ENCODE peak calls at places on chromosomes 12 and 14, in six cellular contexts. One of them, this sample, is unnamed.

GRCh38 chr12:62772556-62772955 is 162.4 kb downstream of the PPM1H start:
- DNase-seq in fibroblast of pulmonary artery: no peak
- DNase-seq in activated CD4-positive, CD25-positive, alpha-beta regulatory T cell: no peak
- DNase-seq in activated CD4-positive, alpha-beta T cell treated with anti-CD3 and anti-CD28 coated beads for 24 hours: no peak
- DNase-seq in fibroblast of villous mesenchyme: peak
- DNase-seq in NCI-H1105: no peak
- DNase-seq in this sample: no peak

GRCh38 chr12:108268397-108268796 is 70.7 kb downstream of the CMKLR1 start:
- DNase-seq in activated CD4-positive, CD25-positive, alpha-beta regulatory T cell: no peak
- DNase-seq in activated CD4-positive, alpha-beta T cell treated with anti-CD3 and anti-CD28 coated beads for 24 hours: no peak
- DNase-seq in fibroblast of villous mesenchyme: no peak
- DNase-seq in NCI-H1105: no peak
- DNase-seq in fibroblast of pulmonary artery: no peak
- DNase-seq in this sample: no peak

GRCh38 chr14:78197088-78197487 is 26.9 kb downstream of the NRXN3 start:
- DNase-seq in fibroblast of villous mesenchyme: no peak
- DNase-seq in activated CD4-positive, CD25-positive, alpha-beta regulatory T cell: no peak
- DNase-seq in fibroblast of pulmonary artery: no peak
- DNase-seq in NCI-H1105: peak
- DNase-seq in activated CD4-positive, alpha-beta T cell treated with anti-CD3 and anti-CD28 coated beads for 24 hours: no peak
- DNase-seq in this sample: no peak

GRCh38 chr14:101175731-101176534 is 272.4 kb upstream of the RTL1 start:
- DNase-seq in activated CD4-positive, alpha-beta T cell treated with anti-CD3 and anti-CD28 coated beads for 24 hours: no peak
- DNase-seq in activated CD4-positive, CD25-positive, alpha-beta regulatory T cell: no peak
- DNase-seq in NCI-H1105: no peak
- DNase-seq in fibroblast of villous mesenchyme: no peak
- DNase-seq in fibroblast of pulmonary artery: no peak
- DNase-seq in this sample: no peak

GRCh38 chr12:79522237-79522636 is 168.5 kb downstream of the PAWR start:
- DNase-seq in fibroblast of villous mesenchyme: no peak
- DNase-seq in activated CD4-positive, CD25-positive, alpha-beta regulatory T cell: no peak
- DNase-seq in activated CD4-positive, alpha-beta T cell treated with anti-CD3 and anti-CD28 coated beads for 24 hours: no peak
- DNase-seq in fibroblast of pulmonary artery: no peak
- DNase-seq in NCI-H1105: no peak
- DNase-seq in this sample: no peak

GRCh38 chr14:36204674-36205073 is 28.2 kb upstream of the PTCSC3 start:
- DNase-seq in fibroblast of pulmonary artery: no peak
- DNase-seq in activated CD4-positive, alpha-beta T cell treated with anti-CD3 and anti-CD28 coated beads for 24 hours: no peak
- DNase-seq in activated CD4-positive, CD25-positive, alpha-beta regulatory T cell: no peak
- DNase-seq in fibroblast of villous mesenchyme: no peak
- DNase-seq in NCI-H1105: no peak
- DNase-seq in this sample: no peak

GRCh38 chr14:72663956-72664650 is 229.8 kb downstream of the DPF3 start:
- DNase-seq in NCI-H1105: no peak
- DNase-seq in fibroblast of pulmonary artery: peak
- DNase-seq in activated CD4-positive, CD25-positive, alpha-beta regulatory T cell: no peak
- DNase-seq in fibroblast of villous mesenchyme: peak
- DNase-seq in activated CD4-positive, alpha-beta T cell treated with anti-CD3 and anti-CD28 coated beads for 24 hours: no peak
- DNase-seq in this sample: no peak

GRCh38 chr12:79298511-79298910 is 392.3 kb downstream of the PAWR start:
- DNase-seq in NCI-H1105: peak
- DNase-seq in activated CD4-positive, alpha-beta T cell treated with anti-CD3 and anti-CD28 coated beads for 24 hours: no peak
- DNase-seq in activated CD4-positive, CD25-positive, alpha-beta regulatory T cell: no peak
- DNase-seq in fibroblast of villous mesenchyme: no peak
- DNase-seq in fibroblast of pulmonary artery: peak
- DNase-seq in this sample: no peak

GRCh38 chr12:88501976-88502938 is 78.0 kb downstream of the KITLG start:
- DNase-seq in NCI-H1105: no peak
- DNase-seq in fibroblast of pulmonary artery: peak
- DNase-seq in activated CD4-positive, CD25-positive, alpha-beta regulatory T cell: no peak
- DNase-seq in activated CD4-positive, alpha-beta T cell treated with anti-CD3 and anti-CD28 coated beads for 24 hours: no peak
- DNase-seq in fibroblast of villous mesenchyme: peak
- DNase-seq in this sample: no peak

GRCh38 chr12:6735448-6736191 is 11.8 kb downstream of the COPS7A start:
- DNase-seq in fibroblast of villous mesenchyme: peak
- DNase-seq in activated CD4-positive, CD25-positive, alpha-beta regulatory T cell: peak
- DNase-seq in fibroblast of pulmonary artery: peak
- DNase-seq in NCI-H1105: peak
- DNase-seq in activated CD4-positive, alpha-beta T cell treated with anti-CD3 and anti-CD28 coated beads for 24 hours: no peak
- DNase-seq in this sample: no peak

GRCh38 chr14:79638647-79639266 is 572.5 kb downstream of the DIO2 start:
- DNase-seq in activated CD4-positive, alpha-beta T cell treated with anti-CD3 and anti-CD28 coated beads for 24 hours: no peak
- DNase-seq in fibroblast of pulmonary artery: no peak
- DNase-seq in fibroblast of villous mesenchyme: no peak
- DNase-seq in NCI-H1105: no peak
- DNase-seq in activated CD4-positive, CD25-positive, alpha-beta regulatory T cell: no peak
- DNase-seq in this sample: no peak

GRCh38 chr12:80862606-80863005 is 75.1 kb downstream of the LIN7A start:
- DNase-seq in NCI-H1105: no peak
- DNase-seq in fibroblast of villous mesenchyme: no peak
- DNase-seq in activated CD4-positive, CD25-positive, alpha-beta regulatory T cell: no peak
- DNase-seq in activated CD4-positive, alpha-beta T cell treated with anti-CD3 and anti-CD28 coated beads for 24 hours: no peak
- DNase-seq in fibroblast of pulmonary artery: peak
- DNase-seq in this sample: no peak

GRCh38 chr14:56359245-56359644 is 220.4 kb upstream of the TMEM260 start:
- DNase-seq in activated CD4-positive, alpha-beta T cell treated with anti-CD3 and anti-CD28 coated beads for 24 hours: no peak
- DNase-seq in NCI-H1105: no peak
- DNase-seq in fibroblast of villous mesenchyme: peak
- DNase-seq in activated CD4-positive, CD25-positive, alpha-beta regulatory T cell: no peak
- DNase-seq in fibroblast of pulmonary artery: peak
- DNase-seq in this sample: no peak

GRCh38 chr14:95346266-95346665 is 26.6 kb upstream of the CLMN start:
- DNase-seq in fibroblast of pulmonary artery: no peak
- DNase-seq in activated CD4-positive, CD25-positive, alpha-beta regulatory T cell: no peak
- DNase-seq in activated CD4-positive, alpha-beta T cell treated with anti-CD3 and anti-CD28 coated beads for 24 hours: no peak
- DNase-seq in NCI-H1105: no peak
- DNase-seq in fibroblast of villous mesenchyme: no peak
- DNase-seq in this sample: no peak

GRCh38 chr12:24840046-24840800 is 108.7 kb downstream of the BCAT1 start:
- DNase-seq in fibroblast of villous mesenchyme: peak
- DNase-seq in activated CD4-positive, CD25-positive, alpha-beta regulatory T cell: no peak
- DNase-seq in fibroblast of pulmonary artery: no peak
- DNase-seq in NCI-H1105: no peak
- DNase-seq in activated CD4-positive, alpha-beta T cell treated with anti-CD3 and anti-CD28 coated beads for 24 hours: no peak
- DNase-seq in this sample: no peak

GRCh38 chr12:44775916-44776315 is 100.2 kb downstream of the NELL2 start:
- DNase-seq in fibroblast of villous mesenchyme: no peak
- DNase-seq in activated CD4-positive, alpha-beta T cell treated with anti-CD3 and anti-CD28 coated beads for 24 hours: no peak
- DNase-seq in NCI-H1105: no peak
- DNase-seq in activated CD4-positive, CD25-positive, alpha-beta regulatory T cell: no peak
- DNase-seq in fibroblast of pulmonary artery: no peak
- DNase-seq in this sample: no peak

GRCh38 chr12:132439333-132439904 is 50.5 kb upstream of the FBRSL1 start:
- DNase-seq in activated CD4-positive, alpha-beta T cell treated with anti-CD3 and anti-CD28 coated beads for 24 hours: no peak
- DNase-seq in fibroblast of pulmonary artery: no peak
- DNase-seq in activated CD4-positive, CD25-positive, alpha-beta regulatory T cell: no peak
- DNase-seq in NCI-H1105: no peak
- DNase-seq in fibroblast of villous mesenchyme: no peak
- DNase-seq in this sample: no peak

GRCh38 chr12:123055281-123055766 is 74.8 kb downstream of the ARL6IP4 start:
- DNase-seq in NCI-H1105: no peak
- DNase-seq in activated CD4-positive, CD25-positive, alpha-beta regulatory T cell: no peak
- DNase-seq in fibroblast of pulmonary artery: no peak
- DNase-seq in fibroblast of villous mesenchyme: no peak
- DNase-seq in activated CD4-positive, alpha-beta T cell treated with anti-CD3 and anti-CD28 coated beads for 24 hours: no peak
- DNase-seq in this sample: no peak

GRCh38 chr12:90936230-90937005 is 18.6 kb downstream of the CCER1 start:
- DNase-seq in fibroblast of pulmonary artery: no peak
- DNase-seq in activated CD4-positive, alpha-beta T cell treated with anti-CD3 and anti-CD28 coated beads for 24 hours: no peak
- DNase-seq in NCI-H1105: no peak
- DNase-seq in activated CD4-positive, CD25-positive, alpha-beta regulatory T cell: no peak
- DNase-seq in fibroblast of villous mesenchyme: no peak
- DNase-seq in this sample: no peak

GRCh38 chr12:5268424-5269210 is 163.3 kb upstream of the NTF3 start:
- DNase-seq in activated CD4-positive, CD25-positive, alpha-beta regulatory T cell: no peak
- DNase-seq in fibroblast of villous mesenchyme: no peak
- DNase-seq in activated CD4-positive, alpha-beta T cell treated with anti-CD3 and anti-CD28 coated beads for 24 hours: no peak
- DNase-seq in fibroblast of pulmonary artery: no peak
- DNase-seq in NCI-H1105: no peak
- DNase-seq in this sample: no peak

GRCh38 chr12:124463341-124463861 is 104.0 kb downstream of the NCOR2 start:
- DNase-seq in fibroblast of villous mesenchyme: peak
- DNase-seq in activated CD4-positive, alpha-beta T cell treated with anti-CD3 and anti-CD28 coated beads for 24 hours: no peak
- DNase-seq in activated CD4-positive, CD25-positive, alpha-beta regulatory T cell: no peak
- DNase-seq in fibroblast of pulmonary artery: no peak
- DNase-seq in NCI-H1105: no peak
- DNase-seq in this sample: no peak

GRCh38 chr14:54467280-54467679 is 21.5 kb downstream of the GMFB start:
- DNase-seq in activated CD4-positive, CD25-positive, alpha-beta regulatory T cell: no peak
- DNase-seq in activated CD4-positive, alpha-beta T cell treated with anti-CD3 and anti-CD28 coated beads for 24 hours: no peak
- DNase-seq in NCI-H1105: no peak
- DNase-seq in fibroblast of pulmonary artery: no peak
- DNase-seq in fibroblast of villous mesenchyme: no peak
- DNase-seq in this sample: no peak

GRCh38 chr14:66381765-66382164 is 104.4 kb upstream of the CCDC196 start:
- DNase-seq in fibroblast of pulmonary artery: no peak
- DNase-seq in fibroblast of villous mesenchyme: no peak
- DNase-seq in NCI-H1105: no peak
- DNase-seq in activated CD4-positive, alpha-beta T cell treated with anti-CD3 and anti-CD28 coated beads for 24 hours: no peak
- DNase-seq in activated CD4-positive, CD25-positive, alpha-beta regulatory T cell: no peak
- DNase-seq in this sample: no peak

GRCh38 chr12:117994551-117995438 is 21.7 kb upstream of the RFC5 start:
- DNase-seq in NCI-H1105: no peak
- DNase-seq in activated CD4-positive, CD25-positive, alpha-beta regulatory T cell: no peak
- DNase-seq in activated CD4-positive, alpha-beta T cell treated with anti-CD3 and anti-CD28 coated beads for 24 hours: no peak
- DNase-seq in fibroblast of villous mesenchyme: no peak
- DNase-seq in fibroblast of pulmonary artery: no peak
- DNase-seq in this sample: no peak

GRCh38 chr12:111598637-111599458 is at the start of gene ATXN2:
- DNase-seq in NCI-H1105: peak
- DNase-seq in fibroblast of villous mesenchyme: peak
- DNase-seq in activated CD4-positive, alpha-beta T cell treated with anti-CD3 and anti-CD28 coated beads for 24 hours: peak
- DNase-seq in activated CD4-positive, CD25-positive, alpha-beta regulatory T cell: peak
- DNase-seq in fibroblast of pulmonary artery: no peak
- DNase-seq in this sample: peak

GRCh38 chr12:95942106-95942531 is 295 bp downstream of the CCDC38 start:
- DNase-seq in activated CD4-positive, alpha-beta T cell treated with anti-CD3 and anti-CD28 coated beads for 24 hours: no peak
- DNase-seq in fibroblast of pulmonary artery: no peak
- DNase-seq in fibroblast of villous mesenchyme: no peak
- DNase-seq in NCI-H1105: peak
- DNase-seq in activated CD4-positive, CD25-positive, alpha-beta regulatory T cell: no peak
- DNase-seq in this sample: no peak

GRCh38 chr12:6827982-6828670 is at the start of gene P3H3:
- DNase-seq in fibroblast of villous mesenchyme: peak
- DNase-seq in activated CD4-positive, CD25-positive, alpha-beta regulatory T cell: no peak
- DNase-seq in NCI-H1105: peak
- DNase-seq in fibroblast of pulmonary artery: peak
- DNase-seq in activated CD4-positive, alpha-beta T cell treated with anti-CD3 and anti-CD28 coated beads for 24 hours: no peak
- DNase-seq in this sample: no peak

GRCh38 chr14:100532916-100533630 is 54.1 kb downstream of the BEGAIN start:
- DNase-seq in fibroblast of pulmonary artery: no peak
- DNase-seq in NCI-H1105: no peak
- DNase-seq in activated CD4-positive, alpha-beta T cell treated with anti-CD3 and anti-CD28 coated beads for 24 hours: no peak
- DNase-seq in activated CD4-positive, CD25-positive, alpha-beta regulatory T cell: no peak
- DNase-seq in fibroblast of villous mesenchyme: peak
- DNase-seq in this sample: no peak

GRCh38 chr12:71958056-71958455 is 19.4 kb downstream of the TPH2 start:
- DNase-seq in fibroblast of pulmonary artery: peak
- DNase-seq in activated CD4-positive, alpha-beta T cell treated with anti-CD3 and anti-CD28 coated beads for 24 hours: no peak
- DNase-seq in fibroblast of villous mesenchyme: peak
- DNase-seq in NCI-H1105: no peak
- DNase-seq in activated CD4-positive, CD25-positive, alpha-beta regulatory T cell: no peak
- DNase-seq in this sample: no peak

GRCh38 chr14:63940387-63940786 is 87.6 kb downstream of the SYNE2 start:
- DNase-seq in fibroblast of pulmonary artery: no peak
- DNase-seq in activated CD4-positive, alpha-beta T cell treated with anti-CD3 and anti-CD28 coated beads for 24 hours: no peak
- DNase-seq in NCI-H1105: no peak
- DNase-seq in activated CD4-positive, CD25-positive, alpha-beta regulatory T cell: no peak
- DNase-seq in fibroblast of villous mesenchyme: no peak
- DNase-seq in this sample: no peak

GRCh38 chr12:71477046-71477445 is 37.4 kb downstream of the LGR5 start:
- DNase-seq in activated CD4-positive, alpha-beta T cell treated with anti-CD3 and anti-CD28 coated beads for 24 hours: no peak
- DNase-seq in NCI-H1105: no peak
- DNase-seq in fibroblast of pulmonary artery: no peak
- DNase-seq in activated CD4-positive, CD25-positive, alpha-beta regulatory T cell: no peak
- DNase-seq in fibroblast of villous mesenchyme: no peak
- DNase-seq in this sample: no peak

GRCh38 chr12:108090107-108090899 is 38.8 kb upstream of the WSCD2 start:
- DNase-seq in activated CD4-positive, alpha-beta T cell treated with anti-CD3 and anti-CD28 coated beads for 24 hours: no peak
- DNase-seq in activated CD4-positive, CD25-positive, alpha-beta regulatory T cell: no peak
- DNase-seq in fibroblast of pulmonary artery: no peak
- DNase-seq in fibroblast of villous mesenchyme: no peak
- DNase-seq in NCI-H1105: no peak
- DNase-seq in this sample: no peak